ENCODE peak calls at places on chromosomes 3 and 15, in four cellular contexts. Y is Right ventricle myocardium superior; S is stimulated activated CD8-positive, alpha-beta memory T cell treated with anti-CD3 and anti-CD28 coated beads, Interleukin-4, amount 100 ng/mL, for 1 hour; C is sciatic nerve. K is an unnamed sample.

GRCh38 chr15:55698653-55699052 is 44.3 kb downstream of the PRTG start:
- DNase-seq in Y (no peak), S (no peak), C (no peak), K (no peak)

GRCh38 chr3:72538070-72538745 is 310.0 kb downstream of the SHQ1 start:
- DNase-seq in Y (no peak), S (no peak), C (no peak), K (no peak)

GRCh38 chr3:184505479-184505878 is 56.1 kb upstream of the EPHB3 start:
- DNase-seq in Y (no peak), S (no peak), C (no peak), K (no peak)

GRCh38 chr15:66883322-66883911 is 181.4 kb downstream of the SMAD6 start:
- DNase-seq in Y (peak), S (no peak), C (peak), K (no peak)

GRCh38 chr15:94041731-94042130 is 189.6 kb upstream of the MCTP2 start:
- DNase-seq in Y (no peak), S (no peak), C (no peak), K (no peak)

GRCh38 chr3:61666032-61666431 is 104.7 kb downstream of the PTPRG start:
- DNase-seq in Y (no peak), S (no peak), C (no peak), K (no peak)

GRCh38 chr15:93520206-93520605 is 431.2 kb upstream of the RGMA start:
- DNase-seq in Y (no peak), S (no peak), C (no peak), K (no peak)

GRCh38 chr15:82566690-82567089 is 26.4 kb upstream of the RPS17 start:
- DNase-seq in Y (no peak), S (no peak), C (no peak), K (no peak)

GRCh38 chr3:38620236-38620635 is 29.3 kb downstream of the SCN5A start:
- DNase-seq in Y (no peak), S (no peak), C (no peak), K (no peak)

GRCh38 chr3:7821858-7822257 is 679.8 kb upstream of the LMCD1 start:
- DNase-seq in Y (no peak), S (no peak), C (no peak), K (no peak)

GRCh38 chr15:100141304-100142080 is 200.3 kb downstream of the ADAMTS17 start:
- DNase-seq in Y (no peak), S (no peak), C (no peak), K (no peak)

GRCh38 chr15:58608129-58608590 is 141.3 kb downstream of the ADAM10 start:
- DNase-seq in Y (no peak), S (no peak), C (no peak), K (no peak)

GRCh38 chr3:51620543-51620942 is 50.5 kb upstream of the TEX264 start:
- DNase-seq in Y (no peak), S (no peak), C (no peak), K (no peak)

GRCh38 chr15:57457726-57458125 is 81.4 kb downstream of the CGNL1 start:
- DNase-seq in Y (no peak), S (no peak), C (no peak), K (no peak)

GRCh38 chr15:39594056-39594763 is 13.3 kb downstream of the THBS1 start:
- DNase-seq in Y (no peak), S (no peak), C (no peak), K (no peak)

GRCh38 chr15:81133782-81134461 is at the start of gene CFAP161:
- DNase-seq in Y (peak), S (no peak), C (peak), K (no peak)

GRCh38 chr3:190534386-190534785 is 20.5 kb downstream of the IL1RAP start:
- DNase-seq in Y (no peak), S (no peak), C (no peak), K (no peak)

GRCh38 chr15:90868261-90868689 is at the start of gene FURIN:
- DNase-seq in Y (no peak), S (no peak), C (no peak), K (no peak)

GRCh38 chr3:151879037-151879436 is 5.6 kb downstream of the SUCNR1 start:
- DNase-seq in Y (no peak), S (no peak), C (no peak), K (no peak)

GRCh38 chr3:9866639-9867038 is 13.4 kb downstream of the CIDEC start:
- DNase-seq in Y (no peak), S (no peak), C (no peak), K (no peak)

GRCh38 chr3:195033531-195034091 is 237.3 kb downstream of the XXYLT1 start:
- DNase-seq in Y (no peak), S (no peak), C (peak), K (no peak)

GRCh38 chr3:112894258-112894657 is 47.6 kb upstream of the CD200R1L start:
- DNase-seq in Y (no peak), S (no peak), C (no peak), K (no peak)

GRCh38 chr15:62298811-62299210 is 133.7 kb upstream of the C2CD4B start:
- DNase-seq in Y (no peak), S (no peak), C (no peak), K (no peak)

GRCh38 chr15:59245583-59245982 is 38.9 kb downstream of the LDHAL6B start:
- DNase-seq in Y (no peak), S (no peak), C (no peak), K (no peak)

GRCh38 chr15:65083262-65083701 is 6.7 kb downstream of the KBTBD13 start:
- DNase-seq in Y (no peak), S (no peak), C (no peak), K (no peak)